ENCODE peak calls at places on chromosome 19, in eight cellular contexts. O is astrocyte, I is fibroblast of lung, T is OCI-LY7, W is lower leg skin, M is foreskin fibroblast, G is astrocyte of the spinal cord, F is lung. P is an unnamed sample.

GRCh38 chr19:11274533-11275086 is 12.3 kb upstream of the DOCK6 start:
- DNase-seq in O (no peak), G (no peak), T (no peak), F (no peak), W (no peak), M (no peak), I (no peak), P (no peak)

GRCh38 chr19:58033741-58034475 is at the start of gene ZSCAN1:
- DNase-seq in O (peak), T (no peak), G (peak), I (peak), W (peak), M (peak), F (peak), P (peak)

GRCh38 chr19:54481326-54481930 is 8.3 kb upstream of the CDC42EP5 start:
- DNase-seq in O (no peak), F (no peak), W (no peak), I (no peak), M (peak), T (peak), G (no peak), P (peak)

GRCh38 chr19:30132312-30133075 is 190.5 kb downstream of the URI1 start:
- DNase-seq in T (no peak), G (no peak), W (no peak), O (no peak), M (no peak), I (no peak), F (no peak), P (no peak)

GRCh38 chr19:29540128-29540527 is 14.3 kb downstream of the VSTM2B start:
- DNase-seq in T (no peak), I (no peak), F (no peak), O (no peak), M (no peak), G (no peak), W (peak), P (no peak)

GRCh38 chr19:1060689-1061088 is 6.3 kb upstream of the ARHGAP45 start:
- DNase-seq in M (no peak), I (no peak), F (no peak), O (no peak), G (no peak), T (no peak), W (no peak), P (no peak)

GRCh38 chr19:11279505-11280236 is 16.3 kb upstream of the TSPAN16 start:
- DNase-seq in F (no peak), I (peak), W (no peak), G (no peak), T (peak), M (no peak), O (no peak), P (peak)

GRCh38 chr19:8335343-8336071 is 7.6 kb downstream of the KANK3 start:
- DNase-seq in M (no peak), W (no peak), T (no peak), G (no peak), F (no peak), I (no peak), O (no peak), P (no peak)

GRCh38 chr19:12801466-12802266 is at the start of the genes PRDX2 and THSD8:
- DNase-seq in G (peak), O (no peak), W (peak), I (peak), F (peak), T (peak), M (peak), P (peak)

GRCh38 chr19:45927565-45928261 is 13.1 kb upstream of the NANOS2 start:
- DNase-seq in T (peak), O (peak), W (peak), F (peak), M (peak), I (peak), G (peak), P (peak)
- H3K4me3 ChIP-seq in T (peak), O (no peak), W (no peak), F (no peak), M (peak), I (peak), G (no peak), P (peak)

DNA sequence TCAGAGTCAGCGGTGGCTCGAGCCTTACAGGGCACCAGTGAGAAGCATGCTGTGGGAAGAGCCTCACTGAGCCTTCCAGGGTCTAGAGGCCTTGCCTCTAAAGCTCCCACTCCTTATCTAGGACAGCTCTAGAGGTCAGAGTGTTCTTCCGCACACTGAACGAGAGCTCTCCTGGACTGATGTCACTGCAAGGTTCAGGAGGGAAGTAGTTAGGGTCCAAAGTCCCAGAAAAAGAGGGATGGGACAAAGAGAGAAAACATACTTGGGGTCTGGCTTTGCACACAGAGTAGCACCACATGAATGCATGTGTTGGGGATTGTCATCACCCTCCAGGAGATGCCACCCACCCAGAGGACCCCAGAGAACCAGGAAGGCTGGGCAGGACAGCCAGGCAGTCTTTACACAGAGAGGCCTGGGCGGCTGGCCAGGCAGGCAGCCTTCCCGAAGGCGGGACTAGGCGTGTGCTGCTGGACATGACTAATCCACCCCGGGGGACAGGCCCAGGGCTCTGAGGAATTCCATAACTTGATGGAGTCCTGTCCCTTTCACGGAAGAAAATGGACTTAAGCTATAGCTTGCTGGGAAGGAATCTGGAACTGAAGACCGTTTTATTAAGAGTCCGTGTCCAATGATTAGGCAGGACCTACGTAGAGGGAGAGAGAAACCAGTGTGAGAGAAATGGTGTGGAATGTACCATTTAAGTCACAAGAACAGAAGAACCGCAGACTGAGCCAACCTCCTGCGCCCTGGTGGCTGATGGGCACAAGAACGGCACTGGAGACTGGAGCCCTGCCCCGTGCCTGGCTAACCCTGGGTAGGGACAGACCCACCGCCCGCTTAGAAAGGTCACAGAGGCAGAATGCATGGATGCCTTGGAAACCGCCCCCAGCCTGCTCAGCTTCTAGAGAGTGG is 16.7 kb upstream of the EPHX3 start:
- DNase-seq in M (peak), O (peak), I (peak), F (peak), G (peak), T (no peak), W (peak), P (peak)
- TF ChIP-seq CTCF in M (no peak), O (no peak), I (no peak), F (no peak), G (no peak), T (no peak), W (no peak), P (no peak)

GRCh38 chr19:18173054-18173571 is 500 bp upstream of the IFI30 start:
- DNase-seq in W (peak), F (peak), I (no peak), T (peak), G (no peak), O (no peak), M (no peak), P (peak)

GRCh38 chr19:18173572-18174294 is at the start of gene IFI30:
- DNase-seq in F (peak), M (peak), W (peak), T (peak), O (no peak), G (no peak), I (no peak), P (peak)

GRCh38 chr19:18176367-18177310 is 3.0 kb downstream of the IFI30 start:
- DNase-seq in W (no peak), M (no peak), I (no peak), F (no peak), O (no peak), G (no peak), T (no peak), P (no peak)

GRCh38 chr19:18172331-18173053 is 1.1 kb upstream of the IFI30 start:
- DNase-seq in F (no peak), I (no peak), W (no peak), T (no peak), M (no peak), O (no peak), G (no peak), P (no peak)

GRCh38 chr19:18174983-18175382 is 1.4 kb downstream of the IFI30 start:
- DNase-seq in W (no peak), G (no peak), I (no peak), T (no peak), M (no peak), F (no peak), O (no peak), P (no peak)
- H3K4me3 ChIP-seq in W (no peak), G (no peak), I (no peak), T (peak), M (peak), F (peak), O (no peak), P (peak)

GRCh38 chr19:49441960-49442350 is 628 bp upstream of the SLC17A7 start:
- DNase-seq in F (no peak), T (no peak), G (no peak), W (no peak), O (no peak), M (no peak), I (no peak), P (no peak)

GRCh38 chr19:49442354-49442753 is 1.0 kb upstream of the SLC17A7 start:
- DNase-seq in W (peak), F (no peak), G (no peak), T (no peak), I (no peak), M (no peak), O (no peak), P (no peak)

GRCh38 chr19:49440439-49441209 is 703 bp downstream of the SLC17A7 start:
- DNase-seq in M (no peak), I (no peak), T (no peak), F (no peak), W (no peak), G (no peak), O (no peak), P (no peak)

GRCh38 chr19:49442793-49443365 is 1.6 kb upstream of the SLC17A7 start:
- DNase-seq in F (peak), W (peak), T (peak), O (peak), I (peak), G (peak), M (peak), P (peak)

DNA sequence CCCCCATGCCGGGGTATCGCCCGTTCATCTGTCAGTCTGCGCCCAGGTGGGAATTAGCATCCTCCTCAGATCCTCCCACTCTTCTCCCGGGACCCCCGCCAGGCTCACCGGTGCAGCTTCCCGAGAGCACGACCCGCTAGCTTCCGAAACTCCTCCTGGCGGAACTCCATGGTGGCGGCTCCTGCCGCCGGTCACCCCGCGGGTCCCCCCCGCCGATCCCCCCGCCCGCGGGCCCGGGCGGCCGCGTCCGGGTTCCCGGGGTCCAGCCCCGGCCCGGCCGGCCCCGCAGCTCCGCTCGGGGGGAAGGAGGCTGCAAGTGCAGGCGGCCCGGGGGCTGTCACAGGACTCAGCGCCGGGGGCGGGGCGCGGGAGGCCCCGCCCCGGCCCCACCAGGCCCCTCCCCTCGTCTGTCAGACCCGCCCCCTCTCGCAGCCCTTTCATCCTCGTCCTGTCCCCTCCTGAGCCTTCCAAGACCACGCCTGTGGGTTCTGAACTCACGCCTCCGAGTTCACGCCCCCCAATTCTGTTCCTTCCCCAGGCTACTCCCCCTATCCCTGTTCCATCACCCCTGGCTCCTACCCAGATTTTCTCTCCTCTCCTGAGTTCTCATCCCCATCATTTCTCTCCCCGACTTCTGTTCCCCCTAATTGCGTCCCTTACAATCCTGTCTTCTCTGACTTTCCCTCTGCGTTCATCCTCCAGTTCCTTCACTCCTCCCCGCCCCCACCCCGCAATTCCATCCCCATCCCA is at the start of gene SLC17A7:
- DNase-seq in O (no peak), T (peak), G (no peak), W (peak), I (no peak), F (no peak), M (peak), P (no peak)
- TF ChIP-seq CTCF in O (no peak), T (no peak), G (no peak), W (no peak), I (no peak), F (no peak), M (no peak), P (no peak)

GRCh38 chr19:34217952-34218817 is 36.2 kb upstream of the GARRE1 start:
- DNase-seq in W (no peak), G (peak), M (peak), T (no peak), F (no peak), I (peak), O (peak), P (peak)
- H3K4me3 ChIP-seq in W (no peak), G (no peak), M (no peak), T (no peak), F (no peak), I (no peak), O (no peak), P (no peak)

GRCh38 chr19:40380199-40381037 is 9.6 kb downstream of the HIPK4 start:
- DNase-seq in W (no peak), O (no peak), F (no peak), G (no peak), M (no peak), I (no peak), T (no peak), P (no peak)

GRCh38 chr19:40383668-40384248 is 6.2 kb downstream of the HIPK4 start:
- DNase-seq in F (no peak), W (no peak), O (no peak), M (no peak), G (no peak), T (no peak), I (no peak), P (no peak)

GRCh38 chr19:40378509-40378908 is 11.5 kb downstream of the HIPK4 start:
- DNase-seq in T (peak), I (no peak), F (no peak), G (no peak), O (no peak), M (no peak), W (no peak), P (no peak)

GRCh38 chr19:40379446-40380198 is 10.4 kb downstream of the HIPK4 start:
- DNase-seq in I (no peak), T (no peak), O (no peak), F (no peak), W (no peak), G (no peak), M (no peak), P (no peak)

DNA sequence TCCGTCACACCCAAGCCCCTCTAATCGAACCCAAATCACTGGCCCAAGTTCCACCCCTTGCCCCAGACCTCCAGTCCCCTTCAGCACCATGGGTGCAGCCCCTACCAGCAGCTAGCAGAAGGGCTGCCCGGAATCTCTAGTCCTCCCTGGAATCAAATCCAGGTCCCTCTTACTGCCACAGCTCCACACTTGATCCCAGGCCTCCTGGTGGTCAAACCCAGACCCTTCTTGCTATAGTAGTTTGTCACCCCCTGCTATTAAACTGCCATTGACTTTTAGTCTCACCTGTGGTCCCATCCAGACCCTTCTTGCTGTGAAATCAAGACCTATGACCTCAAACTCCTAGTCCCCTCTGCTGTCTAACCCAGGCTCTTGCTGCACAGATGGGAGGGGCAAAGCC is 8.7 kb downstream of the HIPK4 start:
- DNase-seq in G (no peak), O (no peak), W (no peak), I (no peak), T (no peak), M (no peak), F (no peak), P (no peak)
- TF ChIP-seq CTCF in G (no peak), O (no peak), W (no peak), I (no peak), T (peak), M (peak), F (no peak), P (peak)

GRCh38 chr19:51702754-51703654 is 9.9 kb downstream of the SPACA6 start:
- DNase-seq in W (peak), O (no peak), T (no peak), I (no peak), F (peak), G (no peak), M (no peak), P (no peak)
- H3K4me3 ChIP-seq in W (no peak), O (no peak), T (peak), I (no peak), F (no peak), G (no peak), M (no peak), P (no peak)

P was measured in fibroblast of the aortic adventitia.